ENCODE peak calls at places on chromosomes 3 and 15, in nine cellular contexts. J, C, Z, M, B, I, S, Y and N are unnamed samples.

GRCh38 chr15:51097553-51098330 is 3.0 kb upstream of the TNFAIP8L3 start:
- DNase-seq in J (no peak), C (no peak), Z (no peak), M (no peak), B (no peak), I (no peak), S (no peak), Y (no peak), N (no peak)

GRCh38 chr3:189652042-189652441 is 20.9 kb downstream of the TP63 start:
- DNase-seq in J (no peak), C (no peak), Z (no peak), M (no peak), B (peak), I (no peak), S (no peak), Y (no peak), N (peak)

GRCh38 chr3:126911162-126912026 is 71.5 kb upstream of the PLXNA1 start:
- DNase-seq in J (peak), C (no peak), Z (no peak), M (peak), B (no peak), I (peak), S (peak), Y (peak), N (peak)

GRCh38 chr3:58351920-58352319 is 19.2 kb downstream of the PXK start:
- DNase-seq in J (no peak), C (no peak), Z (no peak), M (no peak), B (no peak), I (no peak), S (no peak), Y (no peak), N (peak)

GRCh38 chr15:57747206-57747605 is 40.7 kb downstream of the POLR2M start:
- DNase-seq in J (no peak), C (no peak), Z (no peak), M (no peak), B (no peak), I (no peak), S (no peak), Y (no peak), N (no peak)

GRCh38 chr3:118501152-118501551 is 533.5 kb downstream of the IGSF11 start:
- DNase-seq in J (no peak), C (peak), Z (no peak), M (no peak), B (peak), I (peak), S (no peak), Y (no peak), N (peak)

GRCh38 chr3:171248426-171249115 is 211.6 kb downstream of the TNIK start:
- DNase-seq in J (no peak), C (no peak), Z (no peak), M (no peak), B (no peak), I (no peak), S (no peak), Y (peak), N (no peak)

GRCh38 chr3:13626915-13627460 is 78.1 kb downstream of the FBLN2 start:
- DNase-seq in J (no peak), C (no peak), Z (no peak), M (no peak), B (no peak), I (no peak), S (no peak), Y (no peak), N (no peak)

GRCh38 chr3:73586628-73587027 is 38.1 kb downstream of the PDZRN3 start:
- DNase-seq in J (no peak), C (no peak), Z (no peak), M (no peak), B (no peak), I (no peak), S (no peak), Y (no peak), N (no peak)

GRCh38 chr3:52811452-52812011 is 16.9 kb downstream of the ITIH3 start:
- DNase-seq in J (no peak), C (no peak), Z (no peak), M (no peak), B (no peak), I (no peak), S (no peak), Y (no peak), N (no peak)

GRCh38 chr15:28984421-28985375 is 98.9 kb downstream of the APBA2 start:
- DNase-seq in J (no peak), C (no peak), Z (no peak), M (no peak), B (peak), I (no peak), S (peak), Y (no peak), N (no peak)

GRCh38 chr3:122572940-122573412 is 4.5 kb upstream of the PARP15 start:
- DNase-seq in J (no peak), C (no peak), Z (no peak), M (peak), B (no peak), I (no peak), S (peak), Y (no peak), N (peak)

GRCh38 chr3:71599416-71599815 is 15.9 kb upstream of the FOXP1 start:
- DNase-seq in J (no peak), C (no peak), Z (no peak), M (no peak), B (no peak), I (no peak), S (no peak), Y (no peak), N (no peak)

GRCh38 chr3:10756546-10756945 is 59.5 kb upstream of the SLC6A11 start:
- DNase-seq in J (no peak), C (no peak), Z (no peak), M (no peak), B (no peak), I (no peak), S (no peak), Y (no peak), N (no peak)

GRCh38 chr3:159266779-159267178 is 464.9 kb downstream of the MFSD1 start:
- DNase-seq in J (no peak), C (peak), Z (peak), M (no peak), B (peak), I (no peak), S (no peak), Y (peak), N (peak)

GRCh38 chr3:142664819-142665218 is 59.0 kb upstream of the TRPC1 start:
- DNase-seq in J (no peak), C (no peak), Z (no peak), M (no peak), B (no peak), I (no peak), S (no peak), Y (no peak), N (no peak)

GRCh38 chr15:65980824-65981456 is 111.6 kb downstream of the RAB11A start:
- DNase-seq in J (no peak), C (no peak), Z (peak), M (no peak), B (peak), I (peak), S (no peak), Y (peak), N (peak)

GRCh38 chr3:100560426-100560825 is 49.0 kb upstream of the ADGRG7 start:
- DNase-seq in J (no peak), C (no peak), Z (no peak), M (no peak), B (no peak), I (no peak), S (no peak), Y (no peak), N (no peak)

GRCh38 chr3:23904545-23904944 is 12.2 kb downstream of the NKIRAS1 start:
- DNase-seq in J (no peak), C (no peak), Z (no peak), M (no peak), B (no peak), I (no peak), S (no peak), Y (no peak), N (no peak)

GRCh38 chr3:123871946-123872345 is 12.2 kb downstream of the MYLK start:
- DNase-seq in J (no peak), C (peak), Z (peak), M (no peak), B (no peak), I (peak), S (no peak), Y (no peak), N (no peak)

GRCh38 chr3:185423178-185423577 is 60.2 kb downstream of the MAP3K13 start:
- DNase-seq in J (no peak), C (no peak), Z (no peak), M (no peak), B (no peak), I (no peak), S (no peak), Y (peak), N (no peak)

GRCh38 chr15:31887246-31887645 is 143.1 kb upstream of the CHRNA7 start:
- DNase-seq in J (no peak), C (no peak), Z (no peak), M (no peak), B (peak), I (no peak), S (no peak), Y (no peak), N (peak)

GRCh38 chr3:73470851-73471250 is 153.9 kb downstream of the PDZRN3 start:
- DNase-seq in J (no peak), C (no peak), Z (no peak), M (no peak), B (no peak), I (no peak), S (no peak), Y (no peak), N (no peak)